ENCODE peak calls at places on chromosomes 2 and 18, in five cellular contexts. V is mesenchymal stem cell, B is neuronal stem cell, M is H1, E is IMR-90. A is an unnamed sample.

GRCh38 chr2:172336681-172337080 is 90.7 kb upstream of the ITGA6 start:
- DNase-seq in M (no peak), E (peak; percentile 38), V (no peak), B (no peak), A (no peak)

GRCh38 chr2:230907361-230908093 is 17.5 kb downstream of the GPR55 start:
- DNase-seq in M (no peak), B (no peak), E (no peak), V (no peak), A (peak; percentile 20)

GRCh38 chr18:24734058-24734457 is 273.6 kb downstream of the HRH4 start:
- DNase-seq in V (peak; percentile 24), B (no peak), E (no peak), M (no peak), A (peak; percentile 46)

GRCh38 chr2:227608469-227609338 is 5.9 kb downstream of the SCYGR3 start:
- DNase-seq in M (no peak), V (no peak), E (no peak), B (no peak), A (no peak)

GRCh38 chr18:56890632-56891031 is 239.5 kb downstream of the WDR7 start:
- DNase-seq in B (no peak), V (peak; percentile 78), E (peak; percentile 96), M (no peak), A (no peak)

GRCh38 chr18:77191241-77191751 is 58.4 kb upstream of the GALR1 start:
- DNase-seq in E (peak; percentile 68), V (peak; percentile 44), B (no peak), M (no peak), A (no peak)

GRCh38 chr2:66301767-66302140 is 133.2 kb upstream of the MEIS1 start:
- DNase-seq in V (no peak), M (no peak), E (no peak), B (no peak), A (no peak)

GRCh38 chr2:72989770-72990556 is 72.6 kb downstream of the EMX1 start:
- DNase-seq in V (no peak), M (no peak), B (no peak), E (peak; percentile 11), A (peak; percentile 34)

GRCh38 chr2:222813177-222813843 is 47.5 kb upstream of the ACSL3 start:
- DNase-seq in V (peak; percentile 4), B (no peak), E (no peak), M (no peak), A (no peak)

GRCh38 chr18:75343389-75343788 is 84.1 kb downstream of the SMIM21 start:
- DNase-seq in V (no peak), M (no peak), E (no peak), B (no peak), A (no peak)

GRCh38 chr18:49238433-49239042 is 221.9 kb downstream of the DYM start:
- DNase-seq in E (peak; percentile 51), B (peak; percentile 31), V (peak; percentile 44), M (no peak), A (no peak)

GRCh38 chr18:12449040-12449814 is 41.5 kb downstream of the PRELID3A start:
- DNase-seq in M (no peak), V (no peak), E (no peak), B (no peak), A (no peak)

GRCh38 chr2:173741715-173742114 is 223.5 kb downstream of the SP3 start:
- DNase-seq in M (no peak), B (no peak), E (no peak), V (no peak), A (no peak)

GRCh38 chr2:227335713-227336112 is 10.7 kb downstream of the MFF start:
- DNase-seq in M (no peak), B (no peak), V (no peak), E (no peak), A (no peak)

GRCh38 chr2:219636144-219636915 is 8.9 kb downstream of the SLC4A3 start:
- DNase-seq in V (no peak), E (no peak), M (no peak), B (no peak), A (peak; percentile 25)

GRCh38 chr18:22753130-22753831 is 179.8 kb upstream of the RBBP8 start:
- DNase-seq in E (no peak), V (no peak), M (no peak), B (no peak), A (no peak)

GRCh38 chr2:57882895-57883515 is 163.6 kb upstream of the VRK2 start:
- DNase-seq in M (no peak), B (no peak), E (no peak), V (no peak), A (no peak)

GRCh38 chr2:220053919-220054318 is 426.5 kb downstream of the SLC4A3 start:
- DNase-seq in E (peak; percentile 19), M (no peak), V (no peak), B (no peak), A (no peak)

GRCh38 chr2:58045580-58046334 is 849 bp upstream of the VRK2 start:
- DNase-seq in M (no peak), B (no peak), E (no peak), V (no peak), A (no peak)

GRCh38 chr2:70936165-70936978 is 672 bp downstream of the ATP6V1B1 start:
- DNase-seq in E (no peak), V (no peak), B (no peak), M (no peak), A (peak; percentile 20)

GRCh38 chr18:34772887-34773286 is 62.8 kb downstream of the DTNA start:
- DNase-seq in V (peak; percentile 66), M (no peak), B (no peak), E (peak; percentile 79), A (no peak)

GRCh38 chr18:39596891-39597290 is 2031.3 kb upstream of the CELF4 start:
- DNase-seq in B (no peak), E (no peak), M (no peak), V (no peak), A (no peak)

GRCh38 chr2:54073796-54074195 is 41.6 kb upstream of the ACYP2 start:
- DNase-seq in B (no peak), E (peak; percentile 64), V (no peak), M (no peak), A (no peak)

GRCh38 chr2:120763516-120763915 is 27.8 kb downstream of the GLI2 start:
- DNase-seq in B (no peak), E (no peak), M (no peak), V (peak; percentile 37), A (peak; percentile 27)

GRCh38 chr2:85981579-85982247 is 92.9 kb upstream of the ST3GAL5 start:
- DNase-seq in E (no peak), B (no peak), V (no peak), M (no peak), A (peak; percentile 14)

GRCh38 chr18:51726614-51727013 is 529.1 kb upstream of the MEX3C start:
- DNase-seq in M (no peak), B (no peak), V (no peak), E (no peak), A (no peak)

GRCh38 chr2:151947524-151948165 is 119.4 kb upstream of the ARL5A start:
- DNase-seq in M (no peak), V (no peak), B (peak; percentile 12), E (no peak), A (no peak)

GRCh38 chr2:216492951-216493685 is 5.5 kb upstream of the RPL37A start:
- DNase-seq in M (no peak), B (no peak), E (peak; percentile 82), V (peak; percentile 53), A (no peak)

GRCh38 chr18:43396266-43396665 is 119.0 kb upstream of the SYT4 start:
- DNase-seq in M (no peak), B (peak; percentile 20), V (peak; percentile 50), E (no peak), A (no peak)

GRCh38 chr2:172693529-172694185 is 42.0 kb upstream of the RAPGEF4 start:
- DNase-seq in V (no peak), E (no peak), B (no peak), M (no peak), A (no peak)

GRCh38 chr2:135245055-135245454 is 193.0 kb downstream of the RAB3GAP1 start:
- DNase-seq in V (peak; percentile 6), B (no peak), M (no peak), E (peak; percentile 73), A (no peak)

GRCh38 chr2:119440873-119441272 is 9.2 kb downstream of the TMEM37 start:
- DNase-seq in B (no peak), V (no peak), M (no peak), E (no peak), A (no peak)

GRCh38 chr2:20326163-20326780 is 24.4 kb downstream of the PUM2 start:
- DNase-seq in V (peak; percentile 68), E (peak; percentile 68), M (no peak), B (peak; percentile 14), A (no peak)

GRCh38 chr2:26786207-26787023 is 559 bp downstream of the CENPA start:
- DNase-seq in V (peak; percentile 20), M (no peak), B (no peak), E (no peak), A (no peak)

GRCh38 chr2:26784570-26785234 is 1.2 kb upstream of the CENPA start:
- DNase-seq in M (no peak), V (peak; percentile 15), E (no peak), B (no peak), A (no peak)

GRCh38 chr2:26782876-26783704 is 2.8 kb upstream of the CENPA start:
- DNase-seq in V (no peak), E (no peak), B (no peak), M (no peak), A (no peak)

GRCh38 chr2:26780203-26780760 is 5.6 kb upstream of the CENPA start:
- DNase-seq in V (no peak), E (no peak), B (no peak), M (no peak), A (no peak)

GRCh38 chr2:26785431-26786206 is at the start of gene CENPA:
- DNase-seq in E (peak; percentile 100), M (peak; percentile 96), V (peak; percentile 100), B (peak; percentile 98), A (peak; percentile 98)
- H4K91ac ChIP-seq in E (peak within 1 kb of the TSS; percentile 63), M (peak within 1 kb of the TSS; percentile 42), V (no peak within 1 kb of the TSS), B (no peak within 1 kb of the TSS), A (no peak within 1 kb of the TSS)

GRCh38 chr18:32368170-32368569 is 102.5 kb downstream of the GAREM1 start:
- DNase-seq in M (no peak), V (peak; percentile 64), B (no peak), E (no peak), A (no peak)
- H4K91ac ChIP-seq in M (no peak overlapping the region), V (no peak overlapping the region), B (no peak overlapping the region), E (no peak overlapping the region), A (no peak overlapping the region)

GRCh38 chr2:29618024-29618423 is 303.4 kb downstream of the ALK start:
- DNase-seq in E (no peak), V (no peak), B (no peak), M (no peak), A (no peak)
- H4K91ac ChIP-seq in E (no peak overlapping the region), V (no peak overlapping the region), B (no peak overlapping the region), M (no peak overlapping the region), A (no peak overlapping the region)

GRCh38 chr2:138391956-138392355 is 109.6 kb upstream of the SPOPL start:
- DNase-seq in E (peak; percentile 4), M (no peak), B (no peak), V (no peak), A (no peak)

GRCh38 chr2:138396843-138397242 is 104.7 kb upstream of the SPOPL start:
- DNase-seq in V (no peak), M (no peak), E (no peak), B (no peak), A (no peak)

GRCh38 chr2:138395565-138396306 is 105.8 kb upstream of the SPOPL start:
- DNase-seq in M (no peak), V (peak; percentile 25), E (peak; percentile 42), B (no peak), A (no peak)
- H4K91ac ChIP-seq in M (no peak overlapping the region), V (no peak overlapping the region), E (no peak overlapping the region), B (no peak overlapping the region), A (no peak overlapping the region)

A was measured in H9.